ENCODE peak calls at places on chromosomes 12 and 14, in six cellular contexts. Q, G, N, K, O and D are unnamed samples.
A peak's percentile ranks its signal among the peaks of the same experiment; 100 is the strongest.

GRCh38 chr14:85234626-85235025 is 295.3 kb upstream of the FLRT2 start:
- DNase-seq in O (no peak), N (no peak), G (no peak), Q (no peak), K (no peak), D (no peak)

GRCh38 chr14:23602181-23603095 is 23.8 kb upstream of the JPH4 start:
- DNase-seq in N (no peak), Q (no peak), G (no peak), O (no peak), K (no peak), D (no peak)

GRCh38 chr12:3137268-3137761 is 60.1 kb downstream of the TSPAN9 start:
- DNase-seq in O (no peak), G (no peak), N (peak; percentile 26), Q (no peak), K (peak; percentile 46), D (no peak)

GRCh38 chr12:19850341-19851065 is 411.2 kb downstream of the AEBP2 start:
- DNase-seq in G (no peak), Q (peak; percentile 81), K (no peak), N (peak; percentile 78), O (no peak), D (no peak)

GRCh38 chr12:57243521-57244305 is 7.3 kb downstream of the STAC3 start:
- DNase-seq in G (peak; percentile 91), O (peak; percentile 76), Q (peak; percentile 77), K (peak; percentile 95), N (peak; percentile 39), D (peak; percentile 92)

GRCh38 chr14:32731249-32731648 is 207.4 kb upstream of the NPAS3 start:
- DNase-seq in G (no peak), Q (no peak), K (no peak), N (no peak), O (no peak), D (no peak)

GRCh38 chr14:104111301-104112112 is 26.0 kb downstream of the ASPG start:
- DNase-seq in O (no peak), Q (no peak), N (no peak), G (no peak), K (no peak), D (no peak)

GRCh38 chr12:76670776-76671175 is 93.1 kb upstream of the ZDHHC17 start:
- DNase-seq in K (no peak), Q (no peak), G (no peak), N (peak; percentile 67), O (no peak), D (no peak)

GRCh38 chr14:34781242-34781641 is 66.8 kb upstream of the CFL2 start:
- DNase-seq in Q (no peak), G (no peak), K (no peak), N (peak; percentile 81), O (no peak), D (no peak)

GRCh38 chr12:106586535-106586802 is 3.7 kb downstream of the RFX4 start:
- DNase-seq in G (no peak), K (peak; percentile 41), Q (no peak), O (no peak), N (no peak), D (no peak)

GRCh38 chr12:22477894-22478287 is 66.5 kb downstream of the C2CD5 start:
- DNase-seq in N (peak; percentile 52), Q (no peak), O (no peak), G (no peak), K (no peak), D (no peak)

GRCh38 chr12:52798003-52798670 is 2.2 kb upstream of the KRT3 start:
- DNase-seq in G (no peak), O (no peak), N (peak; percentile 79), K (no peak), Q (no peak), D (no peak)

GRCh38 chr12:11981174-11981733 is 89.5 kb upstream of the BCL2L14 start:
- DNase-seq in K (no peak), O (peak; percentile 4), Q (no peak), N (peak; percentile 61), G (peak; percentile 84), D (no peak)

GRCh38 chr14:75279153-75279738 is 618 bp downstream of the FOS start:
- DNase-seq in O (no peak), N (peak; percentile 86), K (peak; percentile 61), G (peak; percentile 78), Q (no peak), D (peak; percentile 90)

GRCh38 chr12:75633789-75634188 is 122.4 kb upstream of the KRR1 start:
- DNase-seq in K (no peak), G (no peak), O (no peak), N (no peak), Q (no peak), D (no peak)

GRCh38 chr12:50597200-50598195 is 92.7 kb downstream of the DIP2B start:
- DNase-seq in N (peak; percentile 91), Q (no peak), K (no peak), O (peak; percentile 12), G (peak; percentile 62), D (no peak)

GRCh38 chr12:72272731-72273498 is 745 bp downstream of the TRHDE start:
- DNase-seq in O (no peak), Q (peak; percentile 69), N (peak; percentile 70), K (peak; percentile 56), G (no peak), D (peak; percentile 87)

GRCh38 chr12:11753151-11753501 is 103.7 kb downstream of the ETV6 start:
- DNase-seq in O (no peak), Q (no peak), G (no peak), N (no peak), K (no peak), D (no peak)

GRCh38 chr12:26029741-26030033 is 71.2 kb downstream of the RASSF8 start:
- DNase-seq in G (no peak), O (no peak), N (peak; percentile 57), Q (no peak), K (no peak), D (no peak)

GRCh38 chr14:32303865-32304264 is 25.2 kb upstream of the AKAP6 start:
- DNase-seq in G (no peak), Q (no peak), O (no peak), N (no peak), K (no peak), D (no peak)

GRCh38 chr12:19771858-19772257 is 332.6 kb downstream of the AEBP2 start:
- DNase-seq in Q (no peak), G (no peak), O (no peak), N (peak; percentile 98), K (no peak), D (no peak)

GRCh38 chr14:69090187-69090789 is 62.6 kb downstream of the DCAF5 start:
- DNase-seq in Q (no peak), G (no peak), K (peak; percentile 34), O (no peak), N (peak; percentile 52), D (no peak)

GRCh38 chr12:10891937-10892336 is 7.9 kb upstream of the PRH1 start:
- DNase-seq in N (no peak), Q (no peak), O (no peak), G (no peak), K (no peak), D (no peak)

GRCh38 chr12:32454075-32454474 is 54.7 kb downstream of the FGD4 start:
- DNase-seq in N (peak; percentile 85), Q (no peak), K (peak; percentile 78), G (no peak), O (no peak), D (no peak)

GRCh38 chr12:5318874-5319273 is 113.0 kb upstream of the NTF3 start:
- DNase-seq in Q (no peak), K (no peak), G (no peak), O (no peak), N (peak; percentile 75), D (no peak)

GRCh38 chr14:22422238-22422637 is 166.8 kb downstream of the DAD1 start:
- DNase-seq in Q (no peak), K (no peak), N (no peak), O (no peak), G (no peak), D (no peak)

GRCh38 chr12:52865090-52865944 is 16.5 kb upstream of the KRT78 start:
- DNase-seq in N (peak; percentile 59), K (peak; percentile 87), Q (no peak), O (no peak), G (peak; percentile 57), D (no peak)

GRCh38 chr12:68420225-68421008 is 88.3 kb upstream of the MDM1 start:
- DNase-seq in N (peak; percentile 78), K (peak; percentile 9), O (no peak), Q (no peak), G (peak; percentile 55), D (no peak)

GRCh38 chr12:53190108-53190729 is 9.5 kb upstream of the CSAD start:
- DNase-seq in N (peak; percentile 65), G (no peak), O (no peak), Q (peak; percentile 76), K (peak; percentile 70), D (no peak)

GRCh38 chr14:70920608-70921007 is 13.3 kb downstream of the PCNX1 start:
- DNase-seq in N (no peak), Q (no peak), G (no peak), O (no peak), K (no peak), D (no peak)

GRCh38 chr14:100616854-100617714 is 29.9 kb upstream of the BEGAIN start:
- DNase-seq in Q (no peak), N (no peak), G (no peak), O (no peak), K (no peak), D (peak; percentile 26)

GRCh38 chr12:79055926-79056674 is 191.5 kb downstream of the SYT1 start:
- DNase-seq in N (peak; percentile 97), G (no peak), O (no peak), K (no peak), Q (no peak), D (no peak)

GRCh38 chr14:53882684-53883083 is 73.9 kb downstream of the BMP4 start:
- DNase-seq in N (no peak), O (no peak), G (no peak), Q (no peak), K (no peak), D (no peak)

GRCh38 chr12:82608706-82609105 is 78.0 kb upstream of the TMTC2 start:
- DNase-seq in N (peak; percentile 57), O (no peak), K (no peak), G (no peak), Q (no peak), D (no peak)

GRCh38 chr12:53765891-53766290 is 14.1 kb upstream of the CISTR start:
- DNase-seq in Q (no peak), N (no peak), O (no peak), G (no peak), K (no peak), D (no peak)

GRCh38 chr12:6450091-6450868 is 1.6 kb upstream of the TAPBPL start:
- DNase-seq in Q (no peak), O (no peak), N (no peak), G (no peak), K (peak; percentile 66), D (peak; percentile 86)

GRCh38 chr12:64837427-64837826 is 13.0 kb downstream of the TBC1D30 start:
- DNase-seq in N (no peak), O (no peak), Q (no peak), K (no peak), G (no peak), D (no peak)

GRCh38 chr12:104469523-104469922 is 12.8 kb downstream of the CHST11 start:
- DNase-seq in O (no peak), G (no peak), Q (no peak), K (no peak), N (no peak), D (no peak)

GRCh38 chr14:50340045-50340444 is 27.9 kb downstream of the DMAC2L start:
- DNase-seq in O (no peak), G (no peak), K (no peak), N (no peak), Q (no peak), D (no peak)